ENCODE peak calls at places on chromosomes 4 and X, in five cellular contexts. H, R, N, I and G are unnamed samples.

GRCh38 chr4:114659386-114660008 is 60.9 kb downstream of the UGT8 start:
- DNase-seq in H (peak), R (peak), N (peak), I (peak), G (no peak)

GRCh38 chr4:51943221-51943620 is 76.9 kb downstream of the LRRC66 start:
- DNase-seq in H (no peak), R (no peak), N (no peak), I (no peak), G (no peak)

GRCh38 chrX:136646602-136647239 is 1.2 kb upstream of the CD40LG start:
- DNase-seq in H (no peak), R (peak), N (no peak), I (peak), G (no peak)

GRCh38 chrX:10681167-10681566 is 60.8 kb upstream of the MID1 start:
- DNase-seq in H (no peak), R (no peak), N (no peak), I (no peak), G (no peak)

GRCh38 chrX:55039471-55039870 is 8.7 kb upstream of the ALAS2 start:
- DNase-seq in H (no peak), R (no peak), N (no peak), I (no peak), G (no peak)

GRCh38 chr4:17817027-17817426 is 6.2 kb downstream of the NCAPG start:
- DNase-seq in H (no peak), R (no peak), N (no peak), I (peak), G (no peak)

GRCh38 chr4:86921608-86922252 is 13.1 kb upstream of the AFF1 start:
- DNase-seq in H (no peak), R (no peak), N (no peak), I (no peak), G (no peak)

GRCh38 chrX:130829526-130830515 is 73.2 kb downstream of the ENOX2 start:
- DNase-seq in H (no peak), R (no peak), N (no peak), I (no peak), G (no peak)

GRCh38 chrX:69307736-69308135 is 142.5 kb upstream of the PJA1 start:
- DNase-seq in H (no peak), R (no peak), N (no peak), I (no peak), G (no peak)

GRCh38 chrX:26649534-26649933 is 433.6 kb downstream of the MAGEB5 start:
- DNase-seq in H (no peak), R (no peak), N (no peak), I (peak), G (no peak)

GRCh38 chr4:118905546-118905945 is 16.9 kb downstream of the SYNPO2 start:
- DNase-seq in H (no peak), R (no peak), N (no peak), I (no peak), G (no peak)

GRCh38 chr4:148503681-148504080 is 61.5 kb upstream of the NR3C2 start:
- DNase-seq in H (no peak), R (no peak), N (no peak), I (no peak), G (no peak)

GRCh38 chr4:27429260-27429970 is 568.8 kb downstream of the STIM2 start:
- DNase-seq in H (no peak), R (no peak), N (no peak), I (no peak), G (no peak)

GRCh38 chr4:185936650-185937376 is 124.8 kb upstream of the SORBS2 start:
- DNase-seq in H (no peak), R (no peak), N (no peak), I (no peak), G (no peak)

GRCh38 chr4:140239311-140239710 is 85.3 kb upstream of the MAML3 start:
- DNase-seq in H (no peak), R (no peak), N (no peak), I (no peak), G (no peak)

GRCh38 chr4:188139141-188139540 is at the start of gene TRIML1:
- DNase-seq in H (no peak), R (no peak), N (no peak), I (no peak), G (no peak)